ENCODE peak calls at places on chromosomes 7 and 10, in seven cellular contexts. Z is transverse colon, C is esophagus muscularis mucosa, D is vagina, H is gastrocnemius medialis, O is lower leg skin, V is adrenal gland. A is an unnamed sample.

GRCh38 chr10:131435232-131435631 is 123.7 kb upstream of the TCERG1L start:
- DNase-seq in Z (no peak), C (no peak), D (no peak), H (no peak), O (no peak), V (no peak), A (no peak)

GRCh38 chr7:63080831-63081230 is 917.8 kb upstream of the ZNF722 start:
- DNase-seq in Z (no peak), C (peak), D (peak), H (no peak), O (no peak), V (no peak), A (no peak)

GRCh38 chr7:154953006-154953684 is 49.8 kb downstream of the PAXIP1 start:
- DNase-seq in Z (peak), C (no peak), D (no peak), H (peak), O (peak), V (peak), A (peak)

GRCh38 chr7:8389898-8390642 is 43.3 kb upstream of the NXPH1 start:
- DNase-seq in Z (no peak), C (no peak), D (no peak), H (no peak), O (no peak), V (peak), A (peak)

GRCh38 chr10:73459683-73460314 is 26.4 kb upstream of the MSS51 start:
- DNase-seq in Z (no peak), C (no peak), D (no peak), H (no peak), O (no peak), V (no peak), A (no peak)

GRCh38 chr7:155590215-155591023 is 44.1 kb upstream of the CNPY1 start:
- DNase-seq in Z (peak), C (no peak), D (no peak), H (no peak), O (peak), V (peak), A (no peak)

GRCh38 chr10:45420453-45421192 is 46.6 kb downstream of the ALOX5 start:
- DNase-seq in Z (peak), C (no peak), D (peak), H (peak), O (peak), V (peak), A (peak)

GRCh38 chr10:123043409-123043925 is 34.7 kb downstream of the ACADSB start:
- DNase-seq in Z (peak), C (no peak), D (no peak), H (no peak), O (no peak), V (peak), A (peak)

GRCh38 chr10:117663750-117664149 is 121.2 kb downstream of the EMX2 start:
- DNase-seq in Z (no peak), C (no peak), D (no peak), H (no peak), O (no peak), V (no peak), A (no peak)

GRCh38 chr10:78272329-78272728 is 238.7 kb downstream of the RPS24 start:
- DNase-seq in Z (no peak), C (no peak), D (no peak), H (no peak), O (no peak), V (no peak), A (no peak)

GRCh38 chr10:86663576-86664369 is 4.5 kb upstream of the LDB3 start:
- DNase-seq in Z (no peak), C (no peak), D (no peak), H (peak), O (no peak), V (no peak), A (no peak)

GRCh38 chr7:69782917-69783684 is 184.8 kb downstream of the AUTS2 start:
- DNase-seq in Z (peak), C (no peak), D (no peak), H (peak), O (no peak), V (peak), A (no peak)

GRCh38 chr7:26162431-26162830 is 10.4 kb downstream of the NFE2L3 start:
- DNase-seq in Z (no peak), C (no peak), D (no peak), H (no peak), O (no peak), V (no peak), A (no peak)

GRCh38 chr10:69065406-69066361 is 22.2 kb upstream of the SRGN start:
- DNase-seq in Z (no peak), C (no peak), D (no peak), H (no peak), O (no peak), V (peak), A (no peak)

GRCh38 chr10:77702166-77702565 is 64.6 kb upstream of the KCNMA1 start:
- DNase-seq in Z (no peak), C (peak), D (no peak), H (no peak), O (peak), V (peak), A (no peak)

GRCh38 chr7:63039882-63040281 is 958.8 kb upstream of the ZNF722 start:
- DNase-seq in Z (no peak), C (no peak), D (no peak), H (no peak), O (peak), V (no peak), A (no peak)

GRCh38 chr7:117083648-117084047 is 130.3 kb downstream of the ST7 start:
- DNase-seq in Z (no peak), C (no peak), D (no peak), H (no peak), O (no peak), V (no peak), A (no peak)

GRCh38 chr7:135744938-135745701 is 3.5 kb downstream of the FAM180A start:
- DNase-seq in Z (no peak), C (no peak), D (no peak), H (no peak), O (no peak), V (no peak), A (no peak)

GRCh38 chr10:112330154-112330553 is 43.8 kb upstream of the ACSL5 start:
- DNase-seq in Z (peak), C (no peak), D (no peak), H (no peak), O (no peak), V (no peak), A (no peak)

GRCh38 chr7:473211-473734 is 46.4 kb downstream of the PDGFA start:
- DNase-seq in Z (no peak), C (no peak), D (no peak), H (peak), O (no peak), V (no peak), A (no peak)

GRCh38 chr10:80268938-80269588 is 20.4 kb downstream of the MAT1A start:
- DNase-seq in Z (no peak), C (no peak), D (no peak), H (no peak), O (peak), V (no peak), A (no peak)

GRCh38 chr10:124152139-124152780 is 58.9 kb upstream of the CHST15 start:
- DNase-seq in Z (peak), C (no peak), D (no peak), H (peak), O (no peak), V (peak), A (no peak)

GRCh38 chr7:74203157-74203556 is 6.6 kb upstream of the LAT2 start:
- DNase-seq in Z (peak), C (no peak), D (no peak), H (no peak), O (no peak), V (peak), A (peak)

GRCh38 chr10:74927701-74928100 is 101.3 kb downstream of the KAT6B start:
- DNase-seq in Z (no peak), C (no peak), D (no peak), H (no peak), O (no peak), V (no peak), A (no peak)

GRCh38 chr10:35059486-35059885 is 30.7 kb downstream of the CUL2 start:
- DNase-seq in Z (no peak), C (no peak), D (no peak), H (no peak), O (no peak), V (no peak), A (no peak)

GRCh38 chr7:74372511-74373111 is 81.1 kb upstream of the GTF2IRD1 start:
- DNase-seq in Z (peak), C (no peak), D (no peak), H (no peak), O (no peak), V (no peak), A (no peak)

GRCh38 chr7:27181176-27181520 is 3.9 kb downstream of the HOXA11 start:
- DNase-seq in Z (peak), C (no peak), D (no peak), H (peak), O (peak), V (no peak), A (no peak)

GRCh38 chr10:112914288-112914952 is 35.6 kb upstream of the TCF7L2 start:
- DNase-seq in Z (no peak), C (no peak), D (no peak), H (no peak), O (no peak), V (no peak), A (no peak)

GRCh38 chr10:35259769-35260397 is 76.4 kb upstream of the CCNY start:
- DNase-seq in Z (no peak), C (no peak), D (no peak), H (no peak), O (no peak), V (no peak), A (no peak)

GRCh38 chr10:43420369-43421200 is 11.6 kb upstream of the HNRNPF start:
- DNase-seq in Z (peak), C (peak), D (no peak), H (peak), O (peak), V (peak), A (peak)
- TF ChIP-seq POLR2A in Z (peak), C (peak), D (no peak), H (peak), O (no peak), V (peak), A (peak)

DNA sequence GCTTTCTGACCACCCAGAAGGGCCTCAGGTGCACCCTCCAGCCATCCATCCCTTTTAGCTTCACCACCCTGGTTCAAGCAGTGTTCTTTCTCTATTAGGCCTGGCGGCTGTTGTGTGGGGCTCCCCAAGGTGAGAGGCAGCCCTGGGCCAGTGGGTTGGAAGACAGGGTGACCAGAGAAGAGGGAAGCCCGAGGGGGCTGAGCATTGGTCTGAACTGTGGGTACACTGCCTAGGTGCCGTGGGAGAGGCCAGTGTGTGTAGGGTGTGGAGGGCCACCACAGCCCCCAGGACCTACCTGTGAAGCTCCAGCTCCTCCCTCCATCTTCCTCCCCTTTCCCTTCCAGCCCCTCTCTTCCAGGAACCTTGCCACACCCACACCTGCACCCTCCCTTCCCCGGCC is 9.1 kb upstream of the MTPAP start:
- DNase-seq in Z (no peak), C (peak), D (no peak), H (no peak), O (peak), V (no peak), A (no peak)
- TF ChIP-seq POLR2A in Z (no peak), C (no peak), D (no peak), H (no peak), O (no peak), V (no peak), A (no peak)

GRCh38 chr7:101162551-101163280 is 2.7 kb downstream of the VGF start:
- DNase-seq in Z (peak), C (no peak), D (no peak), H (no peak), O (no peak), V (no peak), A (peak)
- TF ChIP-seq POLR2A in Z (no peak), C (no peak), D (no peak), H (no peak), O (no peak), V (no peak), A (no peak)

DNA sequence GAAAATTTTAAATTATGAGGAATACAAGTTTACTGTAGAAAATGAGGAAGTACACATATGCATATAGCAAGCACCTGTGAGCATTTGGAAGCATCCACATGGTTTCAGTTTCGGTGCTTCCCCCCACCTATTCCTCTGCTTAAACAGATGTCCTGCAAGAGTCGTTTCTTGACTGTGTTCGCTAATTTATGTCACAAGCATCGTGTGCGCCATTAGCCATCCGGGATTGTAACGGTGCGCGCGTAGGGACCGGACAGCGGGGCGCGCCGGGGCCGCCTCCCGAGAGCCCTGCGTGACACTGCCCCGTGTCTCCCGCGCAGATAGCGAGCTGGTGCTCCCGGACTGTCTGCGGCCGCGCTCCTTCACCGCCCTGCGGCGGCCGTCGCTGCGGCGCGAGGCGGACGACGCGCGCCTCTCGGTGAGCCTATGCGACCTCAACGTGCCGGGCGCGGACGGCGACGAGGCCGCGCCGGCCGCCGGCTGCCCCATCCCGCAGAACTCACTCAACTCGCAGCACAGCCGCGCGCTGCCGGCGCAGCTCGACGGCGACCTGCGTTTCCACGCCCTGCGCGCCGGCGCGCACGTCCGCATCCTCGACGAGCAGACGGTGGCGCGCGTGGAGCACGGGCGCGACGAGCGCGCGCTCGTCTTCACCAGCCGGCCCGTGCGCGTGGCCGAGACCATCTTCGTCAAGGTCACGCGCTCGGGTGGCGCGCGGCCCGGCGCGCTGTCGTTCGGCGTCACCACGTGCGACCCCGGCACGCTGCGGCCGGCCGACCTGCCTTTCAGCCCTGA is 90.9 kb downstream of the NEURL1 start:
- DNase-seq in Z (no peak), C (no peak), D (no peak), H (no peak), O (no peak), V (no peak), A (peak)
- TF ChIP-seq POLR2A in Z (no peak), C (no peak), D (no peak), H (no peak), O (no peak), V (no peak), A (peak)

GRCh38 chr10:116621934-116622655 is 1.3 kb downstream of the PNLIPRP2 start:
- DNase-seq in Z (no peak), C (no peak), D (no peak), H (no peak), O (no peak), V (no peak), A (no peak)
- TF ChIP-seq POLR2A in Z (no peak), C (no peak), D (no peak), H (no peak), O (no peak), V (no peak), A (no peak)

DNA sequence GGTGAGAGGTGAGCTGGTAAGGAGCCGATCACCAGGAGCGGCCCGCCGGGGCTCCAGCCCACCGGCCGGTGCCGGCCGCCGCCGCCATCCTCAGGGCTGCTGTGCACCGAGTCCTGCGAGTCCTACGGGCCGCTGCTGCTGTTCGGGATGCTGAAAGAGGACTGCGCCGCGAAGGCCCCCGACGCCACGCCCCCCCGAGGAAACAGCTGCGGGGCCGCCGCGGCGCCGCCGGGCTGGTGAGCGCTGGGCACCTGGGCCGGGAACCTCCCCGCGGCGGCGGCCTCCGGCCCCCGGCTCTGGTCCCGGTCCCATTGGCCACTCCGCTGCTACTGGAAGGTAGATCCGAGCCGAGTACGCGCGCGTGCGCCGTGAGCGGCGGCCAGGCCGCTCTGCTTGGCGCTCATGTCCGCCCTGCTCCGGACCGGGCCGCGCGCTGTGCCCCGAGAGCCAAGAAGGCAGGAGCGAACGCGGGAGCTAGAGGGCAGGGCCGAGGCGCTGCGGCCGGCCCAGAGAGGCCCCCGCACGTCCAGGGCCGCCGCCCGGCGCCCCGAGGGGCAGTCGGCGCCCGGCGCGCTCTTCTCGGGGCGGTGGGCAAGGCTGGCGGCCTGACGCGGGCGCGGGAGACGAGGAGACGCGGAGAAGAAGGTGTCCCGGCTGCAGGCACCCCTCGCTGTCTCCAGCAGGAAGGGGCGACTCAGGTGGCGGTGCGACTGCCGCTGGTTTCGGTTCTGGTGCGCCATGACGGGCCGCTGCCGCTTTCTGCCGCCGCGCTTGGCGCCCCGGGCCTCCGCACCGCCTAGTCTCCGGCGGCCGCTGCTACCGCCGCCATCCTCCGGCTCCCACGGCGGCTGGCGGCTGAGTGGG is 121.3 kb upstream of the WIPF3 start:
- DNase-seq in Z (peak), C (peak), D (no peak), H (peak), O (peak), V (peak), A (peak)
- TF ChIP-seq POLR2A in Z (peak), C (no peak), D (no peak), H (peak), O (no peak), V (peak), A (peak)

DNA sequence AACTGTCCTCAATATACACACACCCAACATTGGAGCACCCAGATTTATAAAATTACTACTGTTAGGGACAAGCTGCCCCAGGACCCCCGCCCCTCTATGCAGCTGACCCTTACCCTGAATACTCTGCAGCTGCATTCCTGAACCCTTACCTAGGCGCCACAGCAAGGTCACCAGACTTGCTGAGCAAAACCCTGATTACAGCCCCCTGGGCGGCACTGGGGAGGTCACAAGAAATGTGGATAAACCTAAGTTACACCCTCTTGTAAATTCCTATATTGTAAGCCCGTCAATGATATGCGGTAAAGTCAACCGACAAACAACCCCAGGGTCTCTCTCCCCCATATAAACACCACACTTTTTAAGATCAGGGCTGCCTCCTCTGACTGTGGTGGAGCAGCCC is 25.1 kb downstream of the SNX13 start:
- DNase-seq in Z (no peak), C (no peak), D (no peak), H (no peak), O (no peak), V (no peak), A (no peak)
- TF ChIP-seq POLR2A in Z (no peak), C (no peak), D (no peak), H (no peak), O (no peak), V (no peak), A (no peak)